ENCODE peak calls at places on chromosomes 6 and 20, in four cellular contexts. G, Z, P and T are unnamed samples.

GRCh38 chr6:15387118-15387517 is 141.2 kb downstream of the JARID2 start:
- DNase-seq in Z (no peak), G (no peak), P (no peak), T (no peak)

GRCh38 chr6:149777624-149778023 is 28.1 kb downstream of the PCMT1 start:
- DNase-seq in Z (no peak), G (no peak), P (no peak), T (no peak)

GRCh38 chr20:24790746-24791283 is 158.3 kb upstream of the CST7 start:
- DNase-seq in P (no peak), Z (no peak), G (no peak), T (peak; percentile 38)

GRCh38 chr6:40054602-40055001 is 120.3 kb upstream of the MOCS1 start:
- DNase-seq in P (no peak), G (no peak), Z (no peak), T (no peak)

GRCh38 chr6:165755583-165755982 is 92.5 kb upstream of the PDE10A start:
- DNase-seq in P (peak; percentile 82), G (no peak), Z (no peak), T (no peak)

GRCh38 chr6:28693033-28693750 is 167.5 kb downstream of the GPX5 start:
- DNase-seq in Z (no peak), G (no peak), P (peak; percentile 90), T (no peak)

GRCh38 chr6:52020961-52021570 is 66.3 kb downstream of the PKHD1 start:
- DNase-seq in P (peak; percentile 14), G (no peak), Z (no peak), T (no peak)

GRCh38 chr20:34669094-34669493 is 7.8 kb downstream of the PIGU start:
- DNase-seq in Z (no peak), G (no peak), P (no peak), T (no peak)

GRCh38 chr6:5112065-5112799 is 27.1 kb downstream of the PPP1R3G start:
- DNase-seq in Z (no peak), G (no peak), P (no peak), T (no peak)

GRCh38 chr6:10692965-10693538 is 1.4 kb downstream of the C6orf52 start:
- DNase-seq in Z (no peak), G (no peak), P (peak; percentile 26), T (no peak)

GRCh38 chr20:16020971-16021370 is 552.3 kb downstream of the KIF16B start:
- DNase-seq in Z (no peak), G (no peak), P (no peak), T (no peak)

GRCh38 chr6:116267879-116268588 is 11.7 kb downstream of the TSPYL1 start:
- DNase-seq in G (no peak), Z (no peak), P (no peak), T (no peak)

GRCh38 chr6:33082702-33083101 is 6.9 kb downstream of the HLA-DPB1 start:
- DNase-seq in Z (no peak), G (no peak), P (peak; percentile 78), T (no peak)

GRCh38 chr20:24493661-24494459 is 24.4 kb downstream of the SYNDIG1 start:
- DNase-seq in Z (no peak), P (no peak), G (no peak), T (no peak)

GRCh38 chr20:1718604-1719384 is 61.2 kb upstream of the SIRPG start:
- DNase-seq in G (no peak), P (no peak), Z (no peak), T (no peak)

GRCh38 chr6:63491104-63491503 is 81.2 kb upstream of the LOC128125822 start:
- DNase-seq in G (no peak), P (no peak), Z (no peak), T (no peak)

GRCh38 chr6:83038246-83038645 is 27.4 kb downstream of the UBE3D start:
- DNase-seq in G (no peak), Z (no peak), P (peak; percentile 57), T (no peak)

GRCh38 chr20:50561379-50562078 is 51.3 kb downstream of the PTPN1 start:
- DNase-seq in G (no peak), Z (no peak), P (peak; percentile 58), T (no peak)

GRCh38 chr6:4910060-4910746 is 93.6 kb downstream of the RPP40 start:
- DNase-seq in Z (no peak), P (no peak), G (no peak), T (no peak)

GRCh38 chr6:44442833-44443444 is 55.4 kb downstream of the CDC5L start:
- DNase-seq in P (no peak), Z (no peak), G (no peak), T (no peak)
- H3K27ac ChIP-seq in P (no peak overlapping the region), Z (no peak overlapping the region), G (no peak overlapping the region), T (no peak overlapping the region)

GRCh38 chr6:2381872-2382661 is 136.7 kb upstream of the GMDS start:
- DNase-seq in Z (no peak), P (no peak), G (peak; percentile 32), T (peak; percentile 6)

GRCh38 chr6:2378891-2379652 is 133.7 kb upstream of the GMDS start:
- DNase-seq in G (no peak), P (no peak), Z (no peak), T (no peak)

GRCh38 chr6:2375443-2375842 is 130.0 kb upstream of the GMDS start:
- DNase-seq in P (no peak), G (no peak), Z (no peak), T (no peak)

GRCh38 chr6:2378046-2378657 is 132.7 kb upstream of the GMDS start:
- DNase-seq in G (no peak), Z (no peak), P (peak; percentile 61), T (no peak)

GRCh38 chr6:2376429-2377355 is 131.3 kb upstream of the GMDS start:
- DNase-seq in P (no peak), Z (no peak), G (no peak), T (peak; percentile 32)
- H3K27ac ChIP-seq in P (no peak overlapping the region), Z (no peak overlapping the region), G (no peak overlapping the region), T (no peak overlapping the region)

GRCh38 chr6:31734247-31734702 is 2.1 kb downstream of the CLIC1 start:
- DNase-seq in Z (no peak), P (no peak), G (no peak), T (no peak)
- H3K27ac ChIP-seq in Z (peak overlapping the region; percentile 69), P (peak overlapping the region; percentile 18), G (peak overlapping the region; percentile 97), T (peak overlapping the region; percentile 54)

GRCh38 chr6:26187981-26188635 is 100.9 kb downstream of the HFE start:
- DNase-seq in Z (no peak), P (peak; percentile 91), G (no peak), T (no peak)
- H3K27ac ChIP-seq in Z (no peak overlapping the region), P (peak overlapping the region; percentile 72), G (peak overlapping the region; percentile 77), T (peak overlapping the region; percentile 52)

GRCh38 chr6:138227316-138227781 is 9.1 kb upstream of the PBOV1 start:
- DNase-seq in P (no peak), G (no peak), Z (no peak), T (no peak)
- H3K27ac ChIP-seq in P (no peak overlapping the region), G (no peak overlapping the region), Z (no peak overlapping the region), T (no peak overlapping the region)

GRCh38 chr6:142602972-142603371 is 301.2 kb downstream of the ADGRG6 start:
- DNase-seq in Z (no peak), G (no peak), P (no peak), T (no peak)

GRCh38 chr6:142605922-142606321 is 304.1 kb downstream of the ADGRG6 start:
- DNase-seq in Z (no peak), P (no peak), G (no peak), T (no peak)

DNA sequence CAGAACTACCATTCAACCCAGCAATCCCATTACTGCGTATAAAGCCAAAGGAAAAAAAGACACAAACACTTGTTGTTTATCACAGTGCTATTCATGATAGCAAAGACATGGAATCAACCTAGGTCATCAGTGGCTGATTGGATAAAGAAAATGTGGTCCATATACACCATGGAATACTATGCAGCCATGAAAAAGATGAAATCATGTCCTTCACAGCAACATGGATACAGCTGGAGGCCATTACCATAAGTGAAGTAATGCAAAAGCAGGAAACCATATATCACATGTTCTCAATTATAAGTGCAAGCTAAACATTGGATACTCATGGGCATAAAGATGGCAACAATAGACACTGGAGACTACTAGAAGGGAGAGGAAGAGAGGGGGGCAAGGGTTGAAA is 299.6 kb downstream of the ADGRG6 start:
- DNase-seq in P (no peak), G (no peak), Z (no peak), T (no peak)
- H3K27ac ChIP-seq in P (no peak overlapping the region), G (no peak overlapping the region), Z (no peak overlapping the region), T (no peak overlapping the region)

GRCh38 chr20:46351357-46352058 is 43.2 kb upstream of the CDH22 start:
- DNase-seq in G (no peak), Z (no peak), P (no peak), T (no peak)
- H3K27ac ChIP-seq in G (no peak overlapping the region), Z (no peak overlapping the region), P (peak overlapping the region; percentile 75), T (peak overlapping the region; percentile 64)

DNA sequence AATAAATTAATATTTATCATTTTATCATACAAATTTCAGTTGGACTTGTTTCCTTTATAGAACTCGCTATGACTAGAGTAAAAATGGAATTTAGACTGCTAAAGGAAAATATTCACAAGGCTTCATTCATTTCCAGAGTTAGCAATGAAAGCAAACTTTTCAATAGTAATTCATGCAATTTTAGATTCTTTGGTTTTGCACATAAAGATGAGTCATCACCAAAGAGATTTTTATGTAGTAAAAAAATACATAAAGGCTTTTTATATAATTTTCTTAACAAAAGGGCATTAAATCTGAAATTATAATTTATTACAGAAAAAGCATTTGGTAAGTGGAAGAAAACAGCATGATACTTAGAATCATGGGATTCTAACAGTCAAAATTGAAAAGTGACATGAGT is 37.2 kb upstream of the STXBP5 start:
- DNase-seq in Z (no peak), G (no peak), P (no peak), T (no peak)
- H3K27ac ChIP-seq in Z (no peak overlapping the region), G (no peak overlapping the region), P (no peak overlapping the region), T (no peak overlapping the region)